ENCODE peak calls at places on chromosomes 5 and 9, in seven cellular contexts. One of them, this sample, is unnamed.

GRCh38 chr5:16578474-16578883 is 38.3 kb downstream of the RETREG1 start:
- DNase-seq in HepG2: no peak
- DNase-seq in SK-N-MC: no peak
- DNase-seq in GM23338: no peak
- DNase-seq in prostate gland: no peak
- DNase-seq in transverse colon: no peak
- DNase-seq in stomach: no peak
- DNase-seq in this sample: no peak

GRCh38 chr5:151094054-151094858 is 13.4 kb upstream of the TNIP1 start:
- DNase-seq in GM23338: no peak
- DNase-seq in transverse colon: peak
- DNase-seq in HepG2: no peak
- DNase-seq in stomach: peak
- DNase-seq in prostate gland: no peak
- DNase-seq in SK-N-MC: no peak
- DNase-seq in this sample: no peak

GRCh38 chr9:119959846-119960545 is 590.8 kb upstream of the BRINP1 start:
- DNase-seq in prostate gland: no peak
- DNase-seq in GM23338: no peak
- DNase-seq in stomach: no peak
- DNase-seq in HepG2: no peak
- DNase-seq in transverse colon: no peak
- DNase-seq in SK-N-MC: no peak
- DNase-seq in this sample: no peak

GRCh38 chr5:74916831-74917710 is 50.9 kb upstream of the FAM169A start:
- DNase-seq in HepG2: peak
- DNase-seq in transverse colon: no peak
- DNase-seq in stomach: peak
- DNase-seq in SK-N-MC: no peak
- DNase-seq in GM23338: no peak
- DNase-seq in prostate gland: no peak
- DNase-seq in this sample: peak

GRCh38 chr5:108461628-108462367 is 79.9 kb upstream of the FBXL17 start:
- DNase-seq in SK-N-MC: no peak
- DNase-seq in HepG2: no peak
- DNase-seq in GM23338: no peak
- DNase-seq in stomach: no peak
- DNase-seq in prostate gland: no peak
- DNase-seq in transverse colon: no peak
- DNase-seq in this sample: no peak

GRCh38 chr5:68255305-68256130 is 40.0 kb downstream of the PIK3R1 start:
- DNase-seq in stomach: no peak
- DNase-seq in SK-N-MC: no peak
- DNase-seq in GM23338: no peak
- DNase-seq in transverse colon: no peak
- DNase-seq in HepG2: no peak
- DNase-seq in prostate gland: no peak
- DNase-seq in this sample: no peak

GRCh38 chr5:127940854-127941253 is 142.7 kb upstream of the SLC12A2 start:
- DNase-seq in SK-N-MC: no peak
- DNase-seq in transverse colon: no peak
- DNase-seq in stomach: no peak
- DNase-seq in GM23338: no peak
- DNase-seq in prostate gland: no peak
- DNase-seq in HepG2: no peak
- DNase-seq in this sample: no peak

GRCh38 chr5:59893061-59893435 is 478 bp downstream of the PDE4D start:
- DNase-seq in stomach: no peak
- DNase-seq in SK-N-MC: no peak
- DNase-seq in prostate gland: no peak
- DNase-seq in HepG2: no peak
- DNase-seq in GM23338: peak
- DNase-seq in transverse colon: no peak
- DNase-seq in this sample: no peak

GRCh38 chr9:34990908-34991832 is 1.6 kb downstream of the DNAJB5 start:
- DNase-seq in GM23338: peak
- DNase-seq in transverse colon: no peak
- DNase-seq in prostate gland: no peak
- DNase-seq in SK-N-MC: no peak
- DNase-seq in stomach: no peak
- DNase-seq in HepG2: no peak
- DNase-seq in this sample: no peak

GRCh38 chr5:2740051-2740848 is 11.2 kb downstream of the IRX2 start:
- DNase-seq in stomach: no peak
- DNase-seq in transverse colon: no peak
- DNase-seq in SK-N-MC: no peak
- DNase-seq in HepG2: no peak
- DNase-seq in GM23338: peak
- DNase-seq in prostate gland: no peak
- DNase-seq in this sample: no peak

GRCh38 chr9:84504360-84504759 is 163.8 kb upstream of the SLC28A3 start:
- DNase-seq in HepG2: no peak
- DNase-seq in GM23338: no peak
- DNase-seq in stomach: no peak
- DNase-seq in prostate gland: no peak
- DNase-seq in transverse colon: no peak
- DNase-seq in SK-N-MC: no peak
- DNase-seq in this sample: no peak

GRCh38 chr5:173689713-173690360 is 73.4 kb upstream of the BOD1 start:
- DNase-seq in GM23338: no peak
- DNase-seq in prostate gland: no peak
- DNase-seq in HepG2: peak
- DNase-seq in transverse colon: peak
- DNase-seq in SK-N-MC: no peak
- DNase-seq in stomach: peak
- DNase-seq in this sample: no peak

GRCh38 chr9:36845844-36846243 is 188.2 kb downstream of the PAX5 start:
- DNase-seq in prostate gland: no peak
- DNase-seq in stomach: no peak
- DNase-seq in HepG2: no peak
- DNase-seq in GM23338: no peak
- DNase-seq in SK-N-MC: no peak
- DNase-seq in transverse colon: no peak
- DNase-seq in this sample: no peak

GRCh38 chr9:21559402-21560280 is 77.5 kb upstream of the IFNE start:
- DNase-seq in SK-N-MC: no peak
- DNase-seq in HepG2: no peak
- DNase-seq in GM23338: peak
- DNase-seq in stomach: peak
- DNase-seq in prostate gland: peak
- DNase-seq in transverse colon: peak
- DNase-seq in this sample: no peak

GRCh38 chr9:110180713-110181434 is 27.1 kb downstream of the C9orf152 start:
- DNase-seq in HepG2: peak
- DNase-seq in prostate gland: no peak
- DNase-seq in transverse colon: no peak
- DNase-seq in SK-N-MC: no peak
- DNase-seq in GM23338: peak
- DNase-seq in stomach: no peak
- DNase-seq in this sample: peak

GRCh38 chr5:81909677-81910076 is 62.1 kb upstream of the ATG10 start:
- DNase-seq in GM23338: no peak
- DNase-seq in HepG2: no peak
- DNase-seq in stomach: no peak
- DNase-seq in transverse colon: no peak
- DNase-seq in SK-N-MC: no peak
- DNase-seq in prostate gland: no peak
- DNase-seq in this sample: no peak

DNA sequence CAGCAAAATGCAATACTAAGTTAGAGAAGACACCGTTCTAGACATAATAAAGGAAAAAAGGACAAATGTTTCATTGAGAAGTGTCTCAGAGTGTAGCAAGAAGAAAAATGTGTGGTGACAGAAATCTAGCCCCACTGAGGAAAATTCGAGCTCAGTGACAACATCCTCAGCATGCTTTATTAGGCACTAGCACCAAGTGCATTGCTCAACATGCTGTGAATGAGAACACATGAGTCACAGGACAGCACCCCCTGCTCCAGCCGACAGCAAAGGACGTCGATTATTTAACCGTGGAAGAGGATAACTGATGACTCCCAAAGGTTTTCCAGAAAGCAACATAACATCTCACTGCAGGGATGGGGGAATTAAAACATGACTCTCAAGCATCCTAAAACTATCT is 182.7 kb downstream of the GNAQ start:
- DNase-seq in prostate gland: no peak
- DNase-seq in HepG2: no peak
- DNase-seq in transverse colon: peak
- DNase-seq in SK-N-MC: no peak
- DNase-seq in stomach: no peak
- DNase-seq in GM23338: no peak
- DNase-seq in this sample: no peak
- TF ChIP-seq POLR2AphosphoS5 in prostate gland: peak
- TF ChIP-seq POLR2AphosphoS5 in HepG2: no peak
- TF ChIP-seq POLR2AphosphoS5 in transverse colon: peak
- TF ChIP-seq POLR2AphosphoS5 in SK-N-MC: no peak
- TF ChIP-seq POLR2AphosphoS5 in stomach: peak
- TF ChIP-seq POLR2AphosphoS5 in GM23338: no peak
- TF ChIP-seq POLR2AphosphoS5 in this sample: no peak

GRCh38 chr5:172177232-172177631 is 10.8 kb downstream of the STK10 start:
- DNase-seq in prostate gland: no peak
- DNase-seq in GM23338: no peak
- DNase-seq in SK-N-MC: no peak
- DNase-seq in transverse colon: no peak
- DNase-seq in stomach: no peak
- DNase-seq in HepG2: no peak
- DNase-seq in this sample: no peak

GRCh38 chr5:172180936-172181335 is 7.1 kb downstream of the STK10 start:
- DNase-seq in stomach: no peak
- DNase-seq in GM23338: no peak
- DNase-seq in HepG2: no peak
- DNase-seq in SK-N-MC: no peak
- DNase-seq in transverse colon: no peak
- DNase-seq in prostate gland: no peak
- DNase-seq in this sample: no peak

GRCh38 chr5:172182291-172182690 is 5.7 kb downstream of the STK10 start:
- DNase-seq in SK-N-MC: no peak
- DNase-seq in stomach: no peak
- DNase-seq in GM23338: no peak
- DNase-seq in transverse colon: no peak
- DNase-seq in prostate gland: no peak
- DNase-seq in HepG2: no peak
- DNase-seq in this sample: no peak

GRCh38 chr5:172178301-172179031 is 9.6 kb downstream of the STK10 start:
- DNase-seq in HepG2: no peak
- DNase-seq in stomach: peak
- DNase-seq in SK-N-MC: no peak
- DNase-seq in GM23338: no peak
- DNase-seq in transverse colon: no peak
- DNase-seq in prostate gland: no peak
- DNase-seq in this sample: no peak

DNA sequence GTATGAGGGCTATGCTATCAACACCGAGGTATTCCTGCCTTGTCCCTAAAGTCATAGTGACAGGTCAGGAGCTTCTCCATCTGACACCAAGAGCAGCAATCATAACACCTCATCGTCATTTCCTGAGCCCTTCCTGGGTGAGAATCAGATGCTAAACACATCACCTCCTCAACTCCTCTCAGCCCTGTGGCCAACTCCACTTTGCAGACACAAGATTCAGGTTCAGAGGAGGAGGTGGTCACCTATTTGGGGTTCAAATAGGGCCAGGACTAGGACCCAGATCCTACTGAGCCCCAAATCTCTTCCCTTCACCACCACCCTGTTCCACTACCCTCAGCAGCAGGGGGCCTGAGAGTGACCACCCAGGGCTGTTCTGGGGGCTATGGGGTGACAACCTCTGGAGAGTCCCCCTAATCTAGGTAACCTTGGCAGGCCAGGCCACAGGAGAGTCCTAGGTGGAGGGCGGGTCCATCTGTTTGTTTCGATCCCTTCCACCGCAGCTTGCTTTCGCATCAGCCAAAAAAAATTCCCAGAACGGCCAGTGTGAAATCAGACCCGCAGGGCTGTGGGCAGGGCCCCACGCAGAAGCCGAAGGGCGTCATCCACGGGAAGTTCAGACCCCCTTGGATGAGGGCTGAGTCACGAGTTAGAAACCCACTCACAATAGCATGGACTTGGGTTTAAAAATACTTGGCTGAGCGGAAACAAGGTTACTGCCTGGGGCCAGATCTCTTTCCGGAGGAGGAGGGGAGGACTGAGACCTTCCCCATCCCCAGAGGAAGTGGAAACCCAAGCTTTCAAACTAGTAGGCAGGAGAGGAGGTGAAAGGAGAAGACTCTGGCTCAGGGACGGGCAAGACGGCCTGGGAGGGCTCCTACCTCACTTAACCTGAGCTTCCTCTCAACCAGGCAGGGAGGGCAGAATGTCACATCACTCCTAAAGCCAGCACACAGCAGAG is 8.7 kb downstream of the STK10 start:
- DNase-seq in HepG2: no peak
- DNase-seq in SK-N-MC: peak
- DNase-seq in prostate gland: no peak
- DNase-seq in GM23338: peak
- DNase-seq in stomach: no peak
- DNase-seq in transverse colon: peak
- DNase-seq in this sample: no peak
- H3K4me3 ChIP-seq in HepG2: peak
- H3K4me3 ChIP-seq in SK-N-MC: peak
- H3K4me3 ChIP-seq in prostate gland: no peak
- H3K4me3 ChIP-seq in GM23338: no peak
- H3K4me3 ChIP-seq in stomach: no peak
- H3K4me3 ChIP-seq in transverse colon: no peak
- H3K4me3 ChIP-seq in this sample: no peak

DNA sequence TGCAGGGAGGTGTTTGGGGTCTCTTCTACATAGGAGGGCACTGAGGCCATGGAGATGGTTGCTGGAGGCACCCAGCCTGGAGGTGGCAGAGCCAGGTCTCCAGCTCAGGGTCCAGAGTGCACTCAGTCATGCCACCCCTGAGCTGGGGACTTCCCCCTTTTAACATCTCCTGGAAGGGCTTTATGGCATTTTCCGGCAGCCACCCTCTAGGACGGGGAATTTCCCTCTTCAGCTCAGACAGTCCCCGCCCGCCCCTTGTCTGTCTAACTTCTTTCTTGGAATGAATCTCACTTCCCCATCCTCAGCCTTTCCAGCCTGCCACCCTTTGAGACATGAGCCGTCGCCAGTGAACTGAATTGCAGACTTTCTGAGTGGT is 49.9 kb downstream of the COL15A1 start:
- DNase-seq in prostate gland: no peak
- DNase-seq in SK-N-MC: no peak
- DNase-seq in transverse colon: peak
- DNase-seq in stomach: no peak
- DNase-seq in HepG2: no peak
- DNase-seq in GM23338: no peak
- DNase-seq in this sample: no peak
- TF ChIP-seq POLR2AphosphoS5 in prostate gland: no peak
- TF ChIP-seq POLR2AphosphoS5 in SK-N-MC: no peak
- TF ChIP-seq POLR2AphosphoS5 in transverse colon: no peak
- TF ChIP-seq POLR2AphosphoS5 in stomach: no peak
- TF ChIP-seq POLR2AphosphoS5 in HepG2: no peak
- TF ChIP-seq POLR2AphosphoS5 in GM23338: no peak
- TF ChIP-seq POLR2AphosphoS5 in this sample: no peak

GRCh38 chr9:12652973-12653372 is 40.2 kb upstream of the TYRP1 start:
- DNase-seq in prostate gland: no peak
- DNase-seq in SK-N-MC: no peak
- DNase-seq in stomach: no peak
- DNase-seq in transverse colon: no peak
- DNase-seq in HepG2: no peak
- DNase-seq in GM23338: no peak
- DNase-seq in this sample: no peak

GRCh38 chr9:12643686-12644085 is 49.5 kb upstream of the TYRP1 start:
- DNase-seq in SK-N-MC: no peak
- DNase-seq in prostate gland: no peak
- DNase-seq in stomach: no peak
- DNase-seq in HepG2: no peak
- DNase-seq in GM23338: no peak
- DNase-seq in transverse colon: no peak
- DNase-seq in this sample: no peak

GRCh38 chr9:12648921-12649320 is 44.3 kb upstream of the TYRP1 start:
- DNase-seq in SK-N-MC: no peak
- DNase-seq in stomach: no peak
- DNase-seq in GM23338: no peak
- DNase-seq in HepG2: no peak
- DNase-seq in prostate gland: no peak
- DNase-seq in transverse colon: no peak
- DNase-seq in this sample: no peak
- H3K4me3 ChIP-seq in SK-N-MC: no peak
- H3K4me3 ChIP-seq in stomach: no peak
- H3K4me3 ChIP-seq in GM23338: no peak
- H3K4me3 ChIP-seq in HepG2: no peak
- H3K4me3 ChIP-seq in prostate gland: no peak
- H3K4me3 ChIP-seq in transverse colon: no peak
- H3K4me3 ChIP-seq in this sample: no peak